ENCODE peak calls at places on chromosomes 3 and 15, in seven cellular contexts. J, D, W, N, O, T and R are unnamed samples.

GRCh38 chr3:177385831-177386301 is 188.6 kb upstream of the TBL1XR1 start:
- DNase-seq in J (peak), D (no peak), W (no peak), N (no peak), O (peak), T (no peak), R (no peak)

GRCh38 chr15:74664670-74665069 is 31.2 kb downstream of the EDC3 start:
- DNase-seq in J (no peak), D (no peak), W (no peak), N (no peak), O (no peak), T (no peak), R (no peak)

GRCh38 chr15:32861741-32862140 is 143.9 kb downstream of the GREM1 start:
- DNase-seq in J (peak), D (peak), W (peak), N (no peak), O (peak), T (peak), R (peak)

GRCh38 chr3:196348698-196349097 is 10.5 kb upstream of the TM4SF19 start:
- DNase-seq in J (no peak), D (no peak), W (no peak), N (no peak), O (no peak), T (no peak), R (no peak)

GRCh38 chr3:162525791-162526190 is 1029.2 kb downstream of the OTOL1 start:
- DNase-seq in J (no peak), D (no peak), W (no peak), N (no peak), O (peak), T (no peak), R (no peak)

GRCh38 chr3:24119321-24119751 is 174.2 kb downstream of the NR1D2 start:
- DNase-seq in J (peak), D (no peak), W (no peak), N (no peak), O (peak), T (no peak), R (no peak)

GRCh38 chr15:35530698-35531097 is 15.3 kb downstream of the DPH6 start:
- DNase-seq in J (no peak), D (no peak), W (no peak), N (no peak), O (no peak), T (no peak), R (no peak)

GRCh38 chr3:175898194-175898593 is 1039.1 kb downstream of the NAALADL2 start:
- DNase-seq in J (no peak), D (no peak), W (no peak), N (no peak), O (no peak), T (peak), R (no peak)

GRCh38 chr3:42057561-42058211 is 33.5 kb upstream of the TRAK1 start:
- DNase-seq in J (no peak), D (no peak), W (no peak), N (no peak), O (no peak), T (no peak), R (no peak)

GRCh38 chr15:49855917-49856637 is 235.2 kb downstream of the DTWD1 start:
- DNase-seq in J (peak), D (no peak), W (no peak), N (no peak), O (peak), T (peak), R (no peak)

GRCh38 chr3:23264413-23264812 is 61.3 kb downstream of the UBE2E2 start:
- DNase-seq in J (peak), D (no peak), W (no peak), N (no peak), O (peak), T (no peak), R (no peak)

GRCh38 chr15:65824031-65824743 is 32.1 kb upstream of the DENND4A start:
- DNase-seq in J (peak), D (peak), W (peak), N (no peak), O (peak), T (peak), R (peak)

GRCh38 chr3:188316021-188316722 is 162.2 kb downstream of the LPP start:
- DNase-seq in J (no peak), D (no peak), W (no peak), N (no peak), O (peak), T (peak), R (no peak)

GRCh38 chr15:74830868-74831267 is 4.4 kb downstream of the CPLX3 start:
- DNase-seq in J (no peak), D (no peak), W (no peak), N (no peak), O (no peak), T (no peak), R (no peak)

GRCh38 chr3:47664519-47664918 is 85.9 kb upstream of the CSPG5 start:
- DNase-seq in J (no peak), D (no peak), W (peak), N (no peak), O (peak), T (no peak), R (no peak)

GRCh38 chr15:39792025-39792893 is 9.6 kb upstream of the FSIP1 start:
- DNase-seq in J (peak), D (no peak), W (no peak), N (no peak), O (no peak), T (no peak), R (no peak)

GRCh38 chr3:108342829-108343478 is 46.6 kb downstream of the HHLA2 start:
- DNase-seq in J (peak), D (no peak), W (no peak), N (no peak), O (no peak), T (no peak), R (no peak)

GRCh38 chr15:32849769-32850668 is 132.2 kb downstream of the GREM1 start:
- DNase-seq in J (peak), D (no peak), W (no peak), N (no peak), O (peak), T (peak), R (no peak)

GRCh38 chr15:70014860-70015490 is 82.7 kb downstream of the TLE3 start:
- DNase-seq in J (no peak), D (no peak), W (peak), N (peak), O (no peak), T (no peak), R (peak)

GRCh38 chr3:41418961-41419691 is 219.8 kb downstream of the CTNNB1 start:
- DNase-seq in J (peak), D (no peak), W (peak), N (no peak), O (peak), T (peak), R (peak)

GRCh38 chr3:86929046-86929445 is 61.9 kb downstream of the VGLL3 start:
- DNase-seq in J (peak), D (no peak), W (peak), N (no peak), O (peak), T (peak), R (no peak)

GRCh38 chr3:27746838-27747237 is 24.7 kb upstream of the EOMES start:
- DNase-seq in J (no peak), D (no peak), W (no peak), N (no peak), O (no peak), T (no peak), R (no peak)

GRCh38 chr3:179512398-179512797 is 50.3 kb upstream of the ACTL6A start:
- DNase-seq in J (no peak), D (no peak), W (no peak), N (no peak), O (peak), T (no peak), R (no peak)

GRCh38 chr15:90143176-90143655 is 40.9 kb upstream of the IDH2 start:
- DNase-seq in J (peak), D (peak), W (peak), N (peak), O (peak), T (peak), R (peak)

GRCh38 chr3:18007980-18008379 is 265.5 kb upstream of the TBC1D5 start:
- DNase-seq in J (no peak), D (no peak), W (no peak), N (no peak), O (no peak), T (no peak), R (no peak)

GRCh38 chr3:78847603-78848002 is 920.2 kb downstream of the ROBO1 start:
- DNase-seq in J (no peak), D (no peak), W (peak), N (no peak), O (no peak), T (no peak), R (no peak)
- H2BK120ac ChIP-seq in J (no peak), D (no peak), W (no peak), N (no peak), O (no peak), T (no peak), R (no peak)

GRCh38 chr15:56957812-56958406 is 39.5 kb downstream of the TCF12 start:
- DNase-seq in J (no peak), D (peak), W (peak), N (no peak), O (no peak), T (no peak), R (no peak)
- H2BK120ac ChIP-seq in J (no peak), D (no peak), W (no peak), N (no peak), O (no peak), T (no peak), R (no peak)

GRCh38 chr15:92864127-92864814 is 35.9 kb upstream of the CHD2 start:
- DNase-seq in J (no peak), D (no peak), W (no peak), N (no peak), O (no peak), T (no peak), R (no peak)

GRCh38 chr15:92869263-92869940 is 30.7 kb upstream of the CHD2 start:
- DNase-seq in J (peak), D (no peak), W (peak), N (no peak), O (no peak), T (peak), R (no peak)

DNA sequence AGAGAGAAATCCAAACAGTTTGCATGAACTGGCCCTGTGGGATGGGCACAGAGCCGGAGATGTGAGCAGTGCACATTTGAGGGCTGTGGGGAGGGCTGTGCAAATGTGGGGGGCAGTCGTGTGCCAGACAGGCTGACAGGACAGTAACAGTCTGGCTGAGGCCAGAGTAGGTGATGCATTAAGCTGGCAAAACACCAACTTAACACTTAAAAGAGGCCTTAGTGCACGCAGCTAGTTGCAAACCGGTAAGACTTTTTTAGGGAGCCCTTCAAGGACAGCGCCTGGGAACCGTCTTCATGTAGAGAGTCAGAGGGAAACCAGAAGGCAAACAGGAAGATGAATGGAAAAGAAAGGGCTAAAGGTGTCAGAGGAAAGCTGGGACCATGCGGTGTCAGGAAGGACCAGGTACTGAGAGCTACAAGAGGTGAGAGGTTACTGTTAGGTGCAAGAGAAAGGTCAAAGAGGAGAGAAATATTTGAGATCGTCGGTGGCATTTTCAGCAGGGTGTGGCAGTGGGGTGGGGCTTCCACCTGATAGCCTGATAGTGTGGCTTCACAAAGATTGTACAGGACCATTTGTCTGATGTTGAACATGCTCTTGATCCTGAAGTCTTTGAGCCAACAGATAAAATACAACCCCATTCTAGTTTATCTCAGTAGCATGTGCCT is 30.0 kb upstream of the CHD2 start:
- DNase-seq in J (peak), D (no peak), W (no peak), N (no peak), O (no peak), T (no peak), R (no peak)
- H2BK120ac ChIP-seq in J (peak), D (no peak), W (no peak), N (no peak), O (no peak), T (no peak), R (no peak)

GRCh38 chr3:184430940-184431339 is 51.1 kb downstream of the CHRD start:
- DNase-seq in J (no peak), D (no peak), W (no peak), N (no peak), O (no peak), T (no peak), R (no peak)

GRCh38 chr3:184423567-184423966 is 43.7 kb downstream of the CHRD start:
- DNase-seq in J (no peak), D (no peak), W (peak), N (no peak), O (no peak), T (no peak), R (no peak)

GRCh38 chr3:184429786-184430185 is 49.9 kb downstream of the CHRD start:
- DNase-seq in J (no peak), D (no peak), W (no peak), N (no peak), O (no peak), T (no peak), R (no peak)

GRCh38 chr3:184426691-184427141 is 46.9 kb downstream of the CHRD start:
- DNase-seq in J (no peak), D (no peak), W (no peak), N (no peak), O (no peak), T (no peak), R (no peak)

GRCh38 chr3:184428561-184429175 is 48.8 kb downstream of the CHRD start:
- DNase-seq in J (no peak), D (no peak), W (no peak), N (no peak), O (no peak), T (no peak), R (no peak)
- H2BK120ac ChIP-seq in J (no peak), D (no peak), W (no peak), N (no peak), O (no peak), T (no peak), R (no peak)

GRCh38 chr3:10469406-10470119 is 35.8 kb downstream of the ATP2B2 start:
- DNase-seq in J (no peak), D (no peak), W (peak), N (no peak), O (no peak), T (no peak), R (no peak)

GRCh38 chr3:10466186-10466585 is 39.2 kb downstream of the ATP2B2 start:
- DNase-seq in J (no peak), D (no peak), W (no peak), N (no peak), O (no peak), T (no peak), R (no peak)

GRCh38 chr3:10468611-10469354 is 36.6 kb downstream of the ATP2B2 start:
- DNase-seq in J (no peak), D (no peak), W (no peak), N (no peak), O (no peak), T (no peak), R (no peak)

GRCh38 chr3:10467204-10467603 is 38.2 kb downstream of the ATP2B2 start:
- DNase-seq in J (no peak), D (no peak), W (no peak), N (no peak), O (no peak), T (no peak), R (no peak)

GRCh38 chr3:10467904-10468610 is 37.3 kb downstream of the ATP2B2 start:
- DNase-seq in J (no peak), D (no peak), W (no peak), N (no peak), O (no peak), T (no peak), R (no peak)
- H2BK120ac ChIP-seq in J (no peak), D (no peak), W (no peak), N (no peak), O (no peak), T (no peak), R (no peak)